ENCODE peak calls at places on chromosome 9, in four cellular contexts. B is endodermal cell, K is stomach, Y is PC-9. Z is an unnamed sample. For H3K4me1 and H3K9me3, the result is how much of the 10 kb centered on the place peaks cover.

GRCh38 chr9:130443456-130443801 is 1.3 kb upstream of the ASS1 start:
- DNase-seq in B (no peak), K (no peak), Y (no peak), Z (no peak)

GRCh38 chr9:15584383-15584782 is 31.5 kb downstream of the CCDC171 start:
- DNase-seq in K (no peak), Y (no peak), B (no peak), Z (peak)

GRCh38 chr9:124530216-124530615 is 23.0 kb upstream of the NR5A1 start:
- DNase-seq in K (no peak), Y (no peak), B (no peak), Z (no peak)

GRCh38 chr9:109968332-109968657 is 188.3 kb downstream of the PALM2AKAP2 start:
- DNase-seq in K (no peak), Y (no peak), B (no peak), Z (no peak)

GRCh38 chr9:114228034-114228808 is 72.9 kb downstream of the COL27A1 start:
- DNase-seq in B (no peak), Y (no peak), K (no peak), Z (no peak)

GRCh38 chr9:121171236-121171635 is 30.4 kb downstream of the RAB14 start:
- DNase-seq in Y (no peak), K (no peak), B (no peak), Z (no peak)

GRCh38 chr9:95078934-95079333 is 238.6 kb downstream of the FANCC start:
- DNase-seq in Y (no peak), K (peak), B (peak), Z (no peak)

GRCh38 chr9:3863114-3863528 is 337.3 kb upstream of the RFX3 start:
- DNase-seq in B (no peak), Y (peak), K (no peak), Z (no peak)

GRCh38 chr9:110638381-110638954 is 30.1 kb upstream of the MUSK start:
- DNase-seq in K (no peak), Y (peak), B (no peak), Z (no peak)

GRCh38 chr9:97934321-97935115 is 3.5 kb downstream of the HEMGN start:
- DNase-seq in B (peak), Y (no peak), K (no peak), Z (no peak)

GRCh38 chr9:121478816-121479676 is 20.6 kb downstream of the GGTA1 start:
- DNase-seq in Y (no peak), K (no peak), B (no peak), Z (no peak)

GRCh38 chr9:106432631-106433030 is 430.3 kb upstream of the ZNF462 start:
- DNase-seq in B (no peak), K (no peak), Y (peak), Z (no peak)

GRCh38 chr9:95504053-95504963 is 12.5 kb downstream of the PTCH1 start:
- DNase-seq in K (no peak), B (peak), Y (peak), Z (no peak)

GRCh38 chr9:126303488-126303887 is 23.1 kb upstream of the MVB12B start:
- DNase-seq in Y (no peak), B (peak), K (no peak), Z (no peak)

GRCh38 chr9:132509921-132510874 is 72.2 kb upstream of the BARHL1 start:
- DNase-seq in B (no peak), K (no peak), Y (no peak), Z (no peak)

GRCh38 chr9:37905776-37906175 is 1.8 kb upstream of the SLC25A51 start:
- DNase-seq in Y (no peak), K (no peak), B (no peak), Z (no peak)

GRCh38 chr9:111904889-111905288 is 8.3 kb downstream of the UGCG start:
- DNase-seq in B (no peak), Y (no peak), K (no peak), Z (no peak)

GRCh38 chr9:38619556-38620447 is 594 bp downstream of the ANKRD18A start:
- DNase-seq in B (peak), Y (no peak), K (no peak), Z (peak)

GRCh38 chr9:109953300-109953699 is 173.3 kb downstream of the PALM2AKAP2 start:
- DNase-seq in B (no peak), Y (no peak), K (no peak), Z (no peak)

GRCh38 chr9:84744195-84744594 is 74.7 kb downstream of the NTRK2 start:
- DNase-seq in K (no peak), B (no peak), Y (no peak), Z (no peak)

GRCh38 chr9:96171749-96172148 is 130.2 kb downstream of the HSD17B3 start:
- DNase-seq in B (no peak), Y (no peak), K (no peak), Z (no peak)

GRCh38 chr9:82538634-82539033 is 524.3 kb downstream of the RASEF start:
- DNase-seq in K (no peak), B (no peak), Y (no peak), Z (no peak)

GRCh38 chr9:135038331-135038730 is 49.1 kb upstream of the OLFM1 start:
- DNase-seq in Y (no peak), B (peak), K (peak), Z (no peak)

GRCh38 chr9:129403743-129404620 is 216.9 kb downstream of the C9orf50 start:
- DNase-seq in Y (no peak), B (no peak), K (no peak), Z (peak)

GRCh38 chr9:129401623-129402340 is 219.1 kb downstream of the C9orf50 start:
- DNase-seq in Y (no peak), K (no peak), B (no peak), Z (no peak)

GRCh38 chr9:129400971-129401622 is 219.8 kb downstream of the C9orf50 start:
- DNase-seq in Y (no peak), B (no peak), K (no peak), Z (no peak)

GRCh38 chr9:129402931-129403742 is 217.8 kb downstream of the C9orf50 start:
- DNase-seq in Y (no peak), K (no peak), B (no peak), Z (peak)

DNA sequence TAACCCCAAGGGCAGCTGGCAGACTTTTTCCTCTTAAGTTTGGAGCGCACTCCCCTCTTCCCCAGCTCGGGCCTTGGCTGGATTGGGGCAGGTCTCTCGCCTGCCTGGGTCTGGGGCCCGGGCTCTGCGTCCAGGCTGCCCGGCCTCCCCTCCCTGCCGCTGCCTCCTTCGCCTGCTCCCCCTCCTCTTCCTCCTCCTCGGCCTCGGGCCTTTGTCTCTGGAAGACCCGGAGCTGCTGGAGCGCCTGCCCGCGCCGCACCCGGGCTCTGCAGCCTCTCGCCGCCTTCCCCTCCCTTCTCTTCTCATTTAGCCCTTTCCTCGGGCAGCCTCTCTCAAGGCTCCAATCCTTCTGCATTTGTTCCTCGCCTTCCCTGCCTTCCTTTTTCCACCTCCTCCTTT is 218.6 kb downstream of the C9orf50 start:
- DNase-seq in K (no peak), B (peak), Y (no peak), Z (no peak)
- H3K4me3 ChIP-seq in K (no peak), B (no peak), Y (no peak), Z (no peak)

GRCh38 chr9:77587851-77588250 is 60.3 kb downstream of the GNA14 start:
- DNase-seq in B (peak), K (no peak), Y (no peak), Z (no peak)
- H3K4me1 ChIP-seq in B (under half), K (under half), Y (under half), Z (under half)

GRCh38 chr9:18759836-18760235 is 273.2 kb downstream of the SAXO1 start:
- DNase-seq in K (no peak), B (no peak), Y (no peak), Z (no peak)
- H3K9me3 ChIP-seq in K (under half), B (under half), Y (under half), Z (under half)

GRCh38 chr9:72529531-72529930 is 8.1 kb downstream of the TMC1 start:
- DNase-seq in B (no peak), K (no peak), Y (no peak), Z (no peak)

GRCh38 chr9:72533322-72533721 is 11.9 kb downstream of the TMC1 start:
- DNase-seq in B (no peak), K (no peak), Y (peak), Z (no peak)

GRCh38 chr9:72526901-72527800 is 5.7 kb downstream of the TMC1 start:
- DNase-seq in Y (peak), K (peak), B (peak), Z (peak)

GRCh38 chr9:72524820-72525539 is 3.6 kb downstream of the TMC1 start:
- DNase-seq in Y (peak), K (peak), B (peak), Z (no peak)

GRCh38 chr9:72527801-72528195 is 6.4 kb downstream of the TMC1 start:
- DNase-seq in B (no peak), Y (peak), K (no peak), Z (no peak)
- H3K4me3 ChIP-seq in B (peak), Y (peak), K (peak), Z (peak)